ENCODE peak calls at places on chromosome 22, in nine cellular contexts. E, J, K, L, S, A, G, W and Y are unnamed samples.
A peak's percentile ranks its signal among the peaks of the same experiment; 100 is the strongest.

GRCh38 chr22:28909375-28909774 is 26.0 kb downstream of the ZNRF3 start:
- DNase-seq in E (peak; percentile 25), J (peak; percentile 82), K (no peak), L (no peak), S (peak; percentile 40), A (no peak), G (no peak), W (no peak), Y (no peak)

GRCh38 chr22:21990449-21991308 is 8.1 kb upstream of the TOP3B start:
- DNase-seq in E (no peak), J (no peak), K (no peak), L (no peak), S (no peak), A (no peak), G (no peak), W (no peak), Y (no peak)

GRCh38 chr22:20565079-20565734 is 57.8 kb downstream of the MED15 start:
- DNase-seq in E (no peak), J (no peak), K (no peak), L (no peak), S (no peak), A (no peak), G (no peak), W (no peak), Y (no peak)

GRCh38 chr22:36423461-36424404 is 36.0 kb upstream of the MYH9 start:
- DNase-seq in E (no peak), J (no peak), K (no peak), L (no peak), S (no peak), A (peak; percentile 32), G (no peak), W (no peak), Y (peak; percentile 55)

GRCh38 chr22:37710675-37711074 is 13.8 kb downstream of the TRIOBP start:
- DNase-seq in E (no peak), J (no peak), K (no peak), L (no peak), S (no peak), A (no peak), G (no peak), W (no peak), Y (no peak)

GRCh38 chr22:23305922-23306374 is 125.6 kb downstream of the BCR start:
- DNase-seq in E (no peak), J (no peak), K (peak; percentile 89), L (peak; percentile 90), S (no peak), A (no peak), G (peak; percentile 76), W (no peak), Y (no peak)

GRCh38 chr22:39579909-39580571 is 9.5 kb downstream of the CACNA1I start:
- DNase-seq in E (no peak), J (no peak), K (no peak), L (no peak), S (no peak), A (no peak), G (no peak), W (no peak), Y (no peak)

GRCh38 chr22:24319451-24319850 is 48.8 kb downstream of the SPECC1L start:
- DNase-seq in E (no peak), J (no peak), K (no peak), L (no peak), S (no peak), A (no peak), G (no peak), W (no peak), Y (no peak)

GRCh38 chr22:49535527-49536125 is 292.0 kb downstream of the BRD1 start:
- DNase-seq in E (no peak), J (no peak), K (no peak), L (no peak), S (no peak), A (no peak), G (no peak), W (no peak), Y (no peak)

GRCh38 chr22:35219012-35219411 is 38.3 kb upstream of the HMGXB4 start:
- DNase-seq in E (no peak), J (no peak), K (no peak), L (no peak), S (no peak), A (no peak), G (no peak), W (no peak), Y (no peak)

GRCh38 chr22:29092243-29092642 is 19.4 kb downstream of the KREMEN1 start:
- DNase-seq in E (no peak), J (no peak), K (no peak), L (no peak), S (no peak), A (no peak), G (no peak), W (no peak), Y (no peak)

GRCh38 chr22:22789233-22789921 is 98.2 kb upstream of the IGLL5 start:
- DNase-seq in E (no peak), J (no peak), K (no peak), L (no peak), S (no peak), A (no peak), G (no peak), W (no peak), Y (no peak)

GRCh38 chr22:37243402-37244113 is 511 bp downstream of the RAC2 start:
- DNase-seq in E (no peak), J (no peak), K (no peak), L (no peak), S (no peak), A (peak; percentile 8), G (no peak), W (no peak), Y (no peak)

GRCh38 chr22:37731804-37732471 is 35.1 kb downstream of the TRIOBP start:
- DNase-seq in E (no peak), J (no peak), K (no peak), L (no peak), S (peak; percentile 66), A (peak; percentile 71), G (no peak), W (no peak), Y (peak; percentile 36)

GRCh38 chr22:29751669-29752068 is 15.1 kb downstream of the ZMAT5 start:
- DNase-seq in E (no peak), J (no peak), K (no peak), L (no peak), S (no peak), A (no peak), G (no peak), W (no peak), Y (no peak)

GRCh38 chr22:41557401-41558240 is 3.2 kb upstream of the CSDC2 start:
- DNase-seq in E (no peak), J (no peak), K (peak; percentile 65), L (peak; percentile 89), S (no peak), A (peak; percentile 14), G (peak; percentile 63), W (no peak), Y (no peak)

GRCh38 chr22:23289851-23290724 is 109.8 kb downstream of the BCR start:
- DNase-seq in E (peak; percentile 55), J (peak; percentile 54), K (peak; percentile 51), L (peak; percentile 70), S (peak; percentile 63), A (peak; percentile 56), G (no peak), W (peak; percentile 42), Y (peak; percentile 12)

GRCh38 chr22:26544489-26544888 is 32.2 kb upstream of the TFIP11 start:
- DNase-seq in E (no peak), J (no peak), K (no peak), L (no peak), S (no peak), A (no peak), G (no peak), W (no peak), Y (no peak)

GRCh38 chr22:32079110-32080089 is 36.3 kb downstream of the SLC5A1 start:
- DNase-seq in E (no peak), J (no peak), K (no peak), L (no peak), S (peak; percentile 58), A (no peak), G (no peak), W (no peak), Y (no peak)

GRCh38 chr22:41360126-41360525 is 21.6 kb upstream of the TEF start:
- DNase-seq in E (no peak), J (no peak), K (no peak), L (no peak), S (peak; percentile 27), A (no peak), G (no peak), W (no peak), Y (no peak)

GRCh38 chr22:23834406-23834805 is 4.4 kb downstream of the DERL3 start:
- DNase-seq in E (no peak), J (no peak), K (no peak), L (no peak), S (no peak), A (no peak), G (no peak), W (no peak), Y (no peak)

GRCh38 chr22:38267086-38267485 is 5.7 kb downstream of the TMEM184B start:
- DNase-seq in E (no peak), J (no peak), K (no peak), L (peak; percentile 73), S (no peak), A (peak; percentile 90), G (no peak), W (peak; percentile 50), Y (peak; percentile 72)

GRCh38 chr22:17477401-17477833 is 85.9 kb upstream of the SLC25A18 start:
- DNase-seq in E (no peak), J (no peak), K (no peak), L (peak; percentile 61), S (no peak), A (peak; percentile 32), G (no peak), W (no peak), Y (no peak)

GRCh38 chr22:41178425-41178975 is 26.6 kb upstream of the L3MBTL2 start:
- DNase-seq in E (no peak), J (no peak), K (peak; percentile 64), L (peak; percentile 48), S (no peak), A (no peak), G (peak; percentile 50), W (no peak), Y (no peak)

GRCh38 chr22:47987885-47988515 is 1225.5 kb downstream of the TBC1D22A start:
- DNase-seq in E (no peak), J (no peak), K (no peak), L (no peak), S (no peak), A (no peak), G (no peak), W (no peak), Y (no peak)

GRCh38 chr22:49329636-49330035 is 498.0 kb downstream of the BRD1 start:
- DNase-seq in E (no peak), J (no peak), K (no peak), L (no peak), S (no peak), A (no peak), G (no peak), W (no peak), Y (no peak)

GRCh38 chr22:50011447-50012200 is 941 bp downstream of the IL17REL start:
- DNase-seq in E (no peak), J (no peak), K (no peak), L (no peak), S (no peak), A (no peak), G (no peak), W (peak; percentile 3), Y (no peak)